ENCODE peak calls at places on chromosome 22, in six cellular contexts. One of them, this sample, is unnamed.
A peak's percentile ranks its signal among the peaks of the same experiment; 100 is the strongest.

GRCh38 chr22:35656284-35656752 is 8.1 kb downstream of the APOL6 start:
- DNase-seq in stimulated activated naive B cell treated with anti-CD40 and anti-IgM and Interleukin-4, amounts not matched to agents 10 μg/mL and 1 μg/mL and 100 μg/mL, for 72 hours: no peak
- DNase-seq in EL: no peak
- DNase-seq in H4: no peak
- DNase-seq in ELR: no peak
- DNase-seq in SW480: no peak
- DNase-seq in this sample: no peak

GRCh38 chr22:45882881-45883810 is 93.8 kb downstream of the WNT7B start:
- DNase-seq in stimulated activated naive B cell treated with anti-CD40 and anti-IgM and Interleukin-4, amounts not matched to agents 10 μg/mL and 1 μg/mL and 100 μg/mL, for 72 hours: no peak
- DNase-seq in EL: no peak
- DNase-seq in H4: no peak
- DNase-seq in ELR: no peak
- DNase-seq in SW480: no peak
- DNase-seq in this sample: no peak

GRCh38 chr22:46148885-46149492 is 1.3 kb upstream of the PPARA start:
- DNase-seq in stimulated activated naive B cell treated with anti-CD40 and anti-IgM and Interleukin-4, amounts not matched to agents 10 μg/mL and 1 μg/mL and 100 μg/mL, for 72 hours: no peak
- DNase-seq in EL: no peak
- DNase-seq in H4: no peak
- DNase-seq in ELR: no peak
- DNase-seq in SW480: peak; percentile 23
- DNase-seq in this sample: no peak

GRCh38 chr22:36445158-36445668 is 36.2 kb downstream of the TXN2 start:
- DNase-seq in stimulated activated naive B cell treated with anti-CD40 and anti-IgM and Interleukin-4, amounts not matched to agents 10 μg/mL and 1 μg/mL and 100 μg/mL, for 72 hours: no peak
- DNase-seq in EL: peak; percentile 94
- DNase-seq in H4: peak; percentile 38
- DNase-seq in ELR: peak; percentile 89
- DNase-seq in SW480: no peak
- DNase-seq in this sample: no peak

GRCh38 chr22:49447837-49448236 is 379.8 kb downstream of the BRD1 start:
- DNase-seq in stimulated activated naive B cell treated with anti-CD40 and anti-IgM and Interleukin-4, amounts not matched to agents 10 μg/mL and 1 μg/mL and 100 μg/mL, for 72 hours: no peak
- DNase-seq in EL: no peak
- DNase-seq in H4: no peak
- DNase-seq in ELR: no peak
- DNase-seq in SW480: no peak
- DNase-seq in this sample: no peak

GRCh38 chr22:47310601-47311000 is 548.2 kb downstream of the TBC1D22A start:
- DNase-seq in stimulated activated naive B cell treated with anti-CD40 and anti-IgM and Interleukin-4, amounts not matched to agents 10 μg/mL and 1 μg/mL and 100 μg/mL, for 72 hours: no peak
- DNase-seq in EL: no peak
- DNase-seq in H4: no peak
- DNase-seq in ELR: peak; percentile 23
- DNase-seq in SW480: peak; percentile 72
- DNase-seq in this sample: peak; percentile 76

GRCh38 chr22:42837556-42837955 is 19.5 kb downstream of the ARFGAP3 start:
- DNase-seq in stimulated activated naive B cell treated with anti-CD40 and anti-IgM and Interleukin-4, amounts not matched to agents 10 μg/mL and 1 μg/mL and 100 μg/mL, for 72 hours: no peak
- DNase-seq in EL: no peak
- DNase-seq in H4: no peak
- DNase-seq in ELR: no peak
- DNase-seq in SW480: no peak
- DNase-seq in this sample: no peak

GRCh38 chr22:46592390-46592872 is 27.8 kb upstream of the GRAMD4 start:
- DNase-seq in stimulated activated naive B cell treated with anti-CD40 and anti-IgM and Interleukin-4, amounts not matched to agents 10 μg/mL and 1 μg/mL and 100 μg/mL, for 72 hours: peak; percentile 60
- DNase-seq in EL: peak; percentile 71
- DNase-seq in H4: peak; percentile 72
- DNase-seq in ELR: peak; percentile 75
- DNase-seq in SW480: peak; percentile 55
- DNase-seq in this sample: no peak

GRCh38 chr22:23220485-23221350 is 40.4 kb downstream of the BCR start:
- DNase-seq in stimulated activated naive B cell treated with anti-CD40 and anti-IgM and Interleukin-4, amounts not matched to agents 10 μg/mL and 1 μg/mL and 100 μg/mL, for 72 hours: peak; percentile 63
- DNase-seq in EL: peak; percentile 41
- DNase-seq in H4: no peak
- DNase-seq in ELR: peak; percentile 51
- DNase-seq in SW480: no peak
- DNase-seq in this sample: no peak

GRCh38 chr22:20964090-20964798 is 2.8 kb upstream of the AIFM3 start:
- DNase-seq in stimulated activated naive B cell treated with anti-CD40 and anti-IgM and Interleukin-4, amounts not matched to agents 10 μg/mL and 1 μg/mL and 100 μg/mL, for 72 hours: no peak
- DNase-seq in EL: no peak
- DNase-seq in H4: no peak
- DNase-seq in ELR: no peak
- DNase-seq in SW480: no peak
- DNase-seq in this sample: no peak